ENCODE peak calls at places on chromosomes 4 and X, in ten cellular contexts. V is keratinocyte; X is heart left ventricle; E is CD4-positive, alpha-beta memory T cell; Z is neural progenitor cell; W is left lung; P is Karpas-422; S is uterus; U is thoracic aorta; Y is stomach. N is an unnamed sample.

GRCh38 chr4:73505567-73505966 is 24.0 kb downstream of the AFM start:
- DNase-seq in V (no peak), X (no peak), E (no peak), Z (no peak), W (no peak), P (peak; percentile 67), S (no peak), U (no peak), Y (no peak), N (no peak)

GRCh38 chr4:107379054-107379869 is 340.8 kb downstream of the PAPSS1 start:
- DNase-seq in V (no peak), X (no peak), E (no peak), Z (no peak), W (no peak), P (no peak), S (no peak), U (no peak), Y (no peak), N (no peak)

GRCh38 chr4:184287697-184288255 is 70.1 kb upstream of the ENPP6 start:
- DNase-seq in V (no peak), X (no peak), E (no peak), Z (peak; percentile 15), W (peak; percentile 77), P (peak; percentile 51), S (no peak), U (no peak), Y (peak; percentile 74), N (no peak)

GRCh38 chr4:78020677-78021076 is 36.4 kb upstream of the FRAS1 start:
- DNase-seq in V (no peak), X (no peak), E (no peak), Z (no peak), W (no peak), P (no peak), S (no peak), U (no peak), Y (no peak), N (no peak)

GRCh38 chr4:150211821-150212445 is 133.7 kb downstream of the DCLK2 start:
- DNase-seq in V (no peak), X (no peak), E (no peak), Z (no peak), W (no peak), P (no peak), S (no peak), U (no peak), Y (no peak), N (no peak)

GRCh38 chrX:26309262-26309661 is 93.3 kb downstream of the MAGEB5 start:
- DNase-seq in V (no peak), X (no peak), E (no peak), Z (no peak), W (no peak), P (no peak), S (no peak), U (no peak), Y (no peak), N (no peak)

GRCh38 chr4:108355523-108356208 is 186.9 kb upstream of the LEF1 start:
- DNase-seq in V (no peak), X (no peak), E (peak; percentile 81), Z (no peak), W (no peak), P (no peak), S (no peak), U (no peak), Y (no peak), N (no peak)

GRCh38 chr4:185039508-185040273 is 21.4 kb downstream of the HELT start:
- DNase-seq in V (no peak), X (peak; percentile 40), E (peak; percentile 58), Z (peak; percentile 63), W (no peak), P (peak; percentile 71), S (peak; percentile 35), U (no peak), Y (peak; percentile 67), N (no peak)

GRCh38 chrX:104789784-104790183 is 223.8 kb downstream of the IL1RAPL2 start:
- DNase-seq in V (no peak), X (no peak), E (no peak), Z (no peak), W (no peak), P (no peak), S (no peak), U (no peak), Y (no peak), N (no peak)

GRCh38 chr4:180081072-180081471 is 2162.1 kb upstream of the TENM3 start:
- DNase-seq in V (no peak), X (no peak), E (no peak), Z (no peak), W (no peak), P (no peak), S (no peak), U (no peak), Y (no peak), N (no peak)

GRCh38 chrX:28850955-28851354 is 263.7 kb downstream of the IL1RAPL1 start:
- DNase-seq in V (no peak), X (no peak), E (no peak), Z (peak; percentile 27), W (no peak), P (no peak), S (no peak), U (no peak), Y (no peak), N (no peak)

GRCh38 chr4:6538586-6538985 is 36.4 kb upstream of the MAN2B2 start:
- DNase-seq in V (no peak), X (no peak), E (no peak), Z (no peak), W (no peak), P (no peak), S (no peak), U (no peak), Y (no peak), N (no peak)

GRCh38 chrX:31435592-31435991 is 363.8 kb upstream of the FTHL17 start:
- DNase-seq in V (no peak), X (no peak), E (no peak), Z (peak; percentile 91), W (no peak), P (no peak), S (no peak), U (no peak), Y (no peak), N (no peak)

GRCh38 chr4:3530051-3530450 is 2.2 kb downstream of the LRPAP1 start:
- DNase-seq in V (no peak), X (no peak), E (no peak), Z (no peak), W (no peak), P (peak; percentile 23), S (no peak), U (no peak), Y (no peak), N (no peak)

GRCh38 chr4:7683126-7683703 is 248.5 kb upstream of the PSAPL1 start:
- DNase-seq in V (no peak), X (no peak), E (no peak), Z (no peak), W (peak; percentile 11), P (no peak), S (no peak), U (no peak), Y (no peak), N (no peak)

GRCh38 chr4:48275247-48275646 is 5.6 kb upstream of the TEC start:
- DNase-seq in V (no peak), X (no peak), E (no peak), Z (peak; percentile 12), W (no peak), P (peak; percentile 73), S (no peak), U (no peak), Y (no peak), N (no peak)

GRCh38 chr4:80295841-80296240 is 29.4 kb downstream of the FGF5 start:
- DNase-seq in V (no peak), X (no peak), E (no peak), Z (no peak), W (no peak), P (no peak), S (no peak), U (no peak), Y (no peak), N (no peak)

GRCh38 chrX:154774622-154775021 is 12.0 kb downstream of the DKC1 start:
- DNase-seq in V (no peak), X (no peak), E (no peak), Z (no peak), W (no peak), P (no peak), S (no peak), U (no peak), Y (no peak), N (no peak)
- H3K9me3 ChIP-seq in V (no peaks in the 10 kb centered on the region), X (no peaks in the 10 kb centered on the region), E (no peaks in the 10 kb centered on the region), Z (no peaks in the 10 kb centered on the region), W (no peaks in the 10 kb centered on the region), P (no peaks in the 10 kb centered on the region), S (no peaks in the 10 kb centered on the region), U (no peaks in the 10 kb centered on the region), Y (no peaks in the 10 kb centered on the region), N (peaks cover 5% of the 10 kb centered on the region)

GRCh38 chrX:55624403-55624802 is 1.2 kb downstream of the FOXR2 start:
- DNase-seq in V (no peak), X (no peak), E (no peak), Z (no peak), W (peak; percentile 37), P (no peak), S (no peak), U (no peak), Y (peak; percentile 29), N (no peak)

GRCh38 chrX:55619547-55619946 is 3.7 kb upstream of the FOXR2 start:
- DNase-seq in V (no peak), X (no peak), E (no peak), Z (no peak), W (no peak), P (no peak), S (no peak), U (no peak), Y (no peak), N (no peak)

GRCh38 chrX:55623100-55623499 is at the start of gene FOXR2:
- DNase-seq in V (no peak), X (no peak), E (no peak), Z (no peak), W (no peak), P (no peak), S (no peak), U (no peak), Y (no peak), N (no peak)
- H3K9me3 ChIP-seq in V (no peaks in the 10 kb centered on the region), X (no peaks in the 10 kb centered on the region), E (no peaks in the 10 kb centered on the region), Z (peaks cover 7% of the 10 kb centered on the region), W (no peaks in the 10 kb centered on the region), P (peaks cover 3% of the 10 kb centered on the region), S (no peaks in the 10 kb centered on the region), U (no peaks in the 10 kb centered on the region), Y (no peaks in the 10 kb centered on the region), N (no peaks in the 10 kb centered on the region)

DNA sequence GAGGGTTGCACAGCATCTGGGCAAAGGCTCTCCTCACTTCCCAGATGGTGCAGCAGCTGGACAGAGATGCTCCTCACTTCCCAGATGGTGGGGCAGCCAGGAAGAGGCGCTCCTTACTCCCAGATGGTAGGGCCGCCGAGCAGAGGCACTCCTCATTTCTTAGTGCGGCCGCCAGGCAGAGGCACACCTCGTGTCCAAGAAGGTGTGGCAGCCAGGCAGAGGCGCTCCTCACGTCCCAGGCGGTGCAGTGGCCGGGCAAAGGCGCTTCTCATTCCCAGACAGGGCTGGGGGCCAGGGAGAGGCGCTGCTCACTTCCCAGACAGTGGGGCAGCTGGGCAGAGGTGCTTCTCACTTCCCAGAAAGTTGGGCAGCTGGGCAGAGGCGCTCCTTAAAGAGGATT is 48.8 kb downstream of the ZNF732 start:
- DNase-seq in V (no peak), X (no peak), E (no peak), Z (no peak), W (no peak), P (no peak), S (no peak), U (no peak), Y (no peak), N (no peak)
- H3K9me3 ChIP-seq in V (peaks cover 4% of the 10 kb centered on the region), X (peaks cover 26% of the 10 kb centered on the region), E (peaks cover 35% of the 10 kb centered on the region), Z (peaks cover 67% of the 10 kb centered on the region), W (peaks cover 100% of the 10 kb centered on the region), P (peaks cover 63% of the 10 kb centered on the region), S (no peaks in the 10 kb centered on the region), U (peaks cover 76% of the 10 kb centered on the region), Y (peaks cover 50% of the 10 kb centered on the region), N (peaks cover 87% of the 10 kb centered on the region)

GRCh38 chr4:32824321-32824720 is 2104.2 kb downstream of the PCDH7 start:
- DNase-seq in V (no peak), X (no peak), E (no peak), Z (no peak), W (no peak), P (no peak), S (no peak), U (no peak), Y (no peak), N (no peak)
- H3K9me3 ChIP-seq in V (peaks cover 1% of the 10 kb centered on the region), X (no peaks in the 10 kb centered on the region), E (no peaks in the 10 kb centered on the region), Z (peaks cover 28% of the 10 kb centered on the region), W (peaks cover 11% of the 10 kb centered on the region), P (peaks cover 20% of the 10 kb centered on the region), S (no peaks in the 10 kb centered on the region), U (no peaks in the 10 kb centered on the region), Y (no peaks in the 10 kb centered on the region), N (no peaks in the 10 kb centered on the region)